ENCODE peak calls at places on chromosomes 12 and 14, in seven cellular contexts. R is adrenal gland, O is colonic mucosa, V is stomach, T is ovary, F is foreskin fibroblast, H is uterus. J is an unnamed sample.

GRCh38 chr14:51104467-51104866 is 9.6 kb upstream of the TRIM9 start:
- DNase-seq in R (no peak), O (no peak), V (no peak), T (no peak), F (no peak), H (no peak), J (no peak)

GRCh38 chr12:127893875-127894635 is 372.9 kb upstream of the TMEM132C start:
- DNase-seq in R (peak; percentile 13), O (no peak), V (no peak), T (no peak), F (no peak), H (no peak), J (peak; percentile 14)

GRCh38 chr12:59500915-59501314 is 94.9 kb upstream of the SLC16A7 start:
- DNase-seq in R (no peak), O (no peak), V (no peak), T (no peak), F (no peak), H (no peak), J (no peak)

GRCh38 chr12:62832027-62832426 is 102.9 kb downstream of the PPM1H start:
- DNase-seq in R (no peak), O (no peak), V (no peak), T (no peak), F (no peak), H (no peak), J (no peak)

GRCh38 chr12:111413442-111414086 is 7.8 kb downstream of the SH2B3 start:
- DNase-seq in R (peak; percentile 80), O (no peak), V (no peak), T (no peak), F (peak; percentile 94), H (no peak), J (no peak)

GRCh38 chr14:64727551-64728071 is 23.4 kb downstream of the PLEKHG3 start:
- DNase-seq in R (no peak), O (no peak), V (no peak), T (no peak), F (no peak), H (no peak), J (peak; percentile 18)

GRCh38 chr14:68363401-68363800 is 429.5 kb downstream of the ZFP36L1 start:
- DNase-seq in R (no peak), O (no peak), V (no peak), T (no peak), F (no peak), H (no peak), J (peak; percentile 29)

GRCh38 chr12:873954-874353 is 75.5 kb downstream of the RAD52 start:
- DNase-seq in R (peak; percentile 77), O (no peak), V (no peak), T (no peak), F (no peak), H (no peak), J (no peak)

GRCh38 chr12:49260165-49260564 is 4.7 kb upstream of the TUBA1C start:
- DNase-seq in R (no peak), O (no peak), V (no peak), T (no peak), F (peak; percentile 85), H (no peak), J (no peak)

GRCh38 chr14:69769623-69770022 is 2.7 kb downstream of the SRSF5 start:
- DNase-seq in R (peak; percentile 12), O (no peak), V (no peak), T (peak; percentile 21), F (no peak), H (no peak), J (no peak)

GRCh38 chr14:33556382-33557121 is 394.3 kb downstream of the EGLN3 start:
- DNase-seq in R (no peak), O (no peak), V (no peak), T (no peak), F (no peak), H (no peak), J (no peak)

GRCh38 chr14:71748196-71748595 is 184.0 kb upstream of the RGS6 start:
- DNase-seq in R (no peak), O (no peak), V (no peak), T (no peak), F (no peak), H (no peak), J (no peak)

DNA sequence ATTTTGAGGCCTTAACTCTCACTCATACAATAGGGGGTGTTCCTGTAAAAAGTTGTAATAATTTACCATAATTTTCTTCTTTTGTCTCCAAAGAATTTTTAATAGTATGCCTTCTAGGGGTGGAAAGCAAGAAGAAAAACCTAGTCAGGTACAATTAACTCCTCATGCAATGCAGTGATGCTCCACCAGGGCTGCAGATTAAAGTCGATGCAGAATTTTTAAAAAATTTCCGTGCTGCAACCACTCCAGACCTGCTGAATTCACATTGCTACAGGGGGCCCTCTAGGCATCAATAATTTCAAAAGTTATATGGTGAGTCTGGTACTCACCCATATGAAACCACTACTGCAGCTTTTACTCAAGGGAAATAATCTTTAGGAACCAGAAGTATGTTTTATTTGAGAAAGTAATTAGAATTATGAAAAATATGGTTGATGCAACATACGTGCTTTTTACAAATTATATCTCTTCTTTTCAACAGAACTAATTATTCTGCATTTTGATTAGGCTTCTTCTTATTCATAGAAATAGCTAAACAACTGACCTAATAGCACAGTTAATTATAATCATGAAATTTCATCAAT is 353.2 kb downstream of the BCAT1 start:
- DNase-seq in R (no peak), O (no peak), V (no peak), T (no peak), F (no peak), H (no peak), J (peak; percentile 32)
- TF ChIP-seq CTCF in R (no peak), O (no peak), V (no peak), T (no peak), F (peak; percentile 17), H (no peak), J (peak; percentile 76)

GRCh38 chr12:94280063-94280462 is 131.7 kb downstream of the PLXNC1 start:
- DNase-seq in R (no peak), O (no peak), V (no peak), T (no peak), F (no peak), H (no peak), J (no peak)
- TF ChIP-seq CTCF in R (no peak), O (no peak), V (no peak), T (no peak), F (no peak), H (no peak), J (no peak)

GRCh38 chr14:80927385-80927989 is 14.1 kb downstream of the CEP128 start:
- DNase-seq in R (no peak), O (no peak), V (no peak), T (no peak), F (no peak), H (no peak), J (no peak)
- TF ChIP-seq CTCF in R (no peak), O (no peak), V (no peak), T (no peak), F (no peak), H (no peak), J (peak; percentile 29)

GRCh38 chr12:131849700-131850553 is 21.7 kb downstream of the MMP17 start:
- DNase-seq in R (no peak), O (no peak), V (no peak), T (no peak), F (no peak), H (no peak), J (no peak)

GRCh38 chr12:131851741-131852550 is 23.8 kb downstream of the MMP17 start:
- DNase-seq in R (no peak), O (no peak), V (no peak), T (no peak), F (no peak), H (no peak), J (no peak)

GRCh38 chr12:131848753-131849152 is 20.6 kb downstream of the MMP17 start:
- DNase-seq in R (no peak), O (no peak), V (no peak), T (no peak), F (no peak), H (no peak), J (no peak)

GRCh38 chr12:131852551-131853299 is 24.5 kb downstream of the MMP17 start:
- DNase-seq in R (no peak), O (no peak), V (no peak), T (no peak), F (no peak), H (no peak), J (no peak)

GRCh38 chr12:131850856-131851559 is 22.8 kb downstream of the MMP17 start:
- DNase-seq in R (peak; percentile 64), O (no peak), V (peak; percentile 65), T (no peak), F (no peak), H (no peak), J (no peak)
- TF ChIP-seq CTCF in R (peak; percentile 94), O (peak; percentile 75), V (no peak), T (peak; percentile 20), F (peak; percentile 42), H (peak; percentile 52), J (no peak)